ENCODE peak calls at places on chromosome 18, in seven cellular contexts. R is AG04450, L is endothelial cell, D is spleen, N is suprapubic skin, Y is left ventricle myocardium inferior, C is H9. Q is an unnamed sample.
A peak's percentile ranks its signal among the peaks of the same experiment; 100 is the strongest.

GRCh38 chr18:43847164-43848091 is 570.1 kb upstream of the SYT4 start:
- DNase-seq in R (peak; percentile 6), L (no peak), D (no peak), N (no peak), Y (no peak), C (no peak), Q (no peak)

GRCh38 chr18:75638223-75638596 is 210.7 kb upstream of the SMIM21 start:
- DNase-seq in R (peak; percentile 26), L (no peak), D (no peak), N (no peak), Y (no peak), C (no peak), Q (no peak)

GRCh38 chr18:77897606-77898005 is 648.0 kb downstream of the GALR1 start:
- DNase-seq in R (no peak), L (no peak), D (no peak), N (no peak), Y (no peak), C (no peak), Q (no peak)

GRCh38 chr18:24991661-24992060 is 360.3 kb downstream of the ZNF521 start:
- DNase-seq in R (no peak), L (no peak), D (no peak), N (no peak), Y (no peak), C (no peak), Q (no peak)

GRCh38 chr18:63079114-63079513 is 240.5 kb downstream of the BCL2 start:
- DNase-seq in R (no peak), L (no peak), D (no peak), N (no peak), Y (no peak), C (no peak), Q (no peak)

GRCh38 chr18:23719634-23720201 is 30.5 kb downstream of the LAMA3 start:
- DNase-seq in R (peak; percentile 88), L (no peak), D (no peak), N (no peak), Y (no peak), C (no peak), Q (no peak)

GRCh38 chr18:3054214-3054613 is 41.3 kb upstream of the LPIN2 start:
- DNase-seq in R (no peak), L (no peak), D (no peak), N (no peak), Y (no peak), C (no peak), Q (no peak)

GRCh38 chr18:51013259-51013658 is 16.8 kb upstream of the SMAD4 start:
- DNase-seq in R (no peak), L (no peak), D (no peak), N (no peak), Y (no peak), C (no peak), Q (no peak)

DNA sequence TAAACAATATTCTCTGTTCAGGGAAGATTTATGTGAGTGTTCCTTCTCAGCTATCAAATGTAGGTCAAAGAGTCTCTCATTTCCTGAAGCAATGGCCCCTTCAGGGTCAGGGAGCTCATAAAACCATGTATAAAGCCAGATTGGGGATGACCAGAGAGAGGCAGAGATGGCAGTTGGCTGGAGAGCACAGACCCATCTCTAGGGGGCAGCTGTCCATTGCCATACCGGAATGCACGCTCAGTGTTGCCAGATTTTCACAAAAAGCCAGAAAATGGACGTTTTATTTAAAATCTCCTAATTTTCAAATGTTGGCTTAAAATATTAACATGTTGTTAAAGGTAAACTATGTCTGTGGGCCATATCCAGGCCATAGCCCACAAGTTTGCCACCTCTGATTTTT is 1920.7 kb upstream of the CELF4 start:
- DNase-seq in R (no peak), L (no peak), D (no peak), N (no peak), Y (no peak), C (no peak), Q (no peak)
- TF ChIP-seq CTCF in R (no peak), L (no peak), D (no peak), N (no peak), Y (no peak), C (peak; percentile 62), Q (no peak)

GRCh38 chr18:46393230-46393629 is 263.8 kb downstream of the LOXHD1 start:
- DNase-seq in R (no peak), L (peak; percentile 64), D (no peak), N (no peak), Y (no peak), C (peak; percentile 75), Q (peak; percentile 53)
- TF ChIP-seq CTCF in R (peak; percentile 10), L (no peak), D (no peak), N (no peak), Y (peak; percentile 17), C (peak; percentile 80), Q (no peak)

DNA sequence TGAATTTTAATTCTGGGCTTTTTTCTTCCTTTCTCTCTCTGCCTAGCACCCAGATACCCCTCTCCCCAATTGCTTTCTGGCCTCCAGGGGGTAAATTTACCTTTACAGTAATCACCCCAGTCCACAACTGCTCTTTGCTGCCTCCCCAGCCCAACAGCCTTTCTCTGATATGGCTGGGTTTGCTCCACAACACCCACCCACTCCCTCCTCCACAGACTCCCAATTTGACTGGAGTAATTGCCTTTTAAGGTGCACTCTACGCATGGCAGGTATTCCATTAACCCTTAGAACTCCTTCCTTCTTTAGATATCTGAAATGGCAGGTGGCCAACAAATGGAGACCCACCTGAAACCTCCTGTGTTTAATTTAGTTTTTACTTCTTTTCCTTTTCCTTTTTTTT is 3.6 kb downstream of the CELF4 start:
- DNase-seq in R (no peak), L (no peak), D (peak; percentile 2), N (no peak), Y (no peak), C (no peak), Q (no peak)
- TF ChIP-seq CTCF in R (no peak), L (no peak), D (no peak), N (no peak), Y (no peak), C (no peak), Q (no peak)

DNA sequence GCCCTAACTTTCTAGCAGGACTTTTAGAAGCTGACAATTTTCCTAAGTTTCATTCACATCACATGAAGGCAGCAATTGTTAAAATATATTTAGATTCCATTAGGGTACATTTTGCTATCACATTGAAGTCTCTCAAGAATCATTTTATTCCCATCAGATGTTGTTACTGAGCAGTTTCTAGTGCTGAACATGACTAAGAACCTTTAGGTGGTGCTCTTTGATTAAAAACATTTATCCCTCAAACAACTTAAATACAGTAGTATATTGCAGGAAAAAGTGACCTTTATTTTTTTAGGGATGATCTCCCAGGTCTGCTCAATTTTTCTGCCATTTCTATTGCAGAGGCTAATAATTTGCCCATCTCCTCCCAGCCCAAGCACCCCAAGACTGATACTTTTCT is 22.9 kb upstream of the NARS1 start:
- DNase-seq in R (no peak), L (no peak), D (no peak), N (no peak), Y (no peak), C (no peak), Q (no peak)
- TF ChIP-seq CTCF in R (peak; percentile 12), L (no peak), D (no peak), N (no peak), Y (peak; percentile 49), C (no peak), Q (no peak)

GRCh38 chr18:20966795-20967194 is 144.8 kb downstream of the ROCK1 start:
- DNase-seq in R (no peak), L (no peak), D (no peak), N (no peak), Y (no peak), C (no peak), Q (no peak)

GRCh38 chr18:20971886-20972267 is 139.7 kb downstream of the ROCK1 start:
- DNase-seq in R (no peak), L (peak; percentile 31), D (no peak), N (no peak), Y (no peak), C (no peak), Q (peak; percentile 16)
- TF ChIP-seq CTCF in R (peak; percentile 64), L (peak; percentile 83), D (no peak), N (peak; percentile 28), Y (peak; percentile 57), C (peak; percentile 65), Q (peak; percentile 28)

GRCh38 chr18:8386981-8387380 is 222.3 kb upstream of the RAB12 start:
- DNase-seq in R (no peak), L (no peak), D (no peak), N (no peak), Y (no peak), C (no peak), Q (no peak)

GRCh38 chr18:8385400-8385799 is 223.8 kb upstream of the RAB12 start:
- DNase-seq in R (no peak), L (no peak), D (no peak), N (no peak), Y (no peak), C (no peak), Q (no peak)

GRCh38 chr18:8391068-8391467 is 218.2 kb upstream of the RAB12 start:
- DNase-seq in R (no peak), L (no peak), D (no peak), N (no peak), Y (no peak), C (no peak), Q (no peak)

GRCh38 chr18:8389391-8390340 is 219.6 kb upstream of the RAB12 start:
- DNase-seq in R (peak; percentile 24), L (peak; percentile 75), D (no peak), N (no peak), Y (peak; percentile 45), C (peak; percentile 80), Q (peak; percentile 67)
- TF ChIP-seq CTCF in R (peak; percentile 89), L (peak; percentile 73), D (peak; percentile 11), N (peak; percentile 70), Y (peak; percentile 79), C (peak; percentile 97), Q (peak; percentile 63)

GRCh38 chr18:46793565-46793964 is 36.7 kb upstream of the ST8SIA5 start:
- DNase-seq in R (no peak), L (no peak), D (no peak), N (no peak), Y (no peak), C (peak; percentile 45), Q (no peak)
- TF ChIP-seq CTCF in R (peak; percentile 6), L (no peak), D (no peak), N (no peak), Y (peak; percentile 17), C (peak; percentile 52), Q (no peak)

GRCh38 chr18:31773774-31774476 is 13.2 kb upstream of the SLC25A52 start:
- DNase-seq in R (no peak), L (no peak), D (no peak), N (no peak), Y (no peak), C (no peak), Q (no peak)
- TF ChIP-seq CTCF in R (no peak), L (no peak), D (no peak), N (no peak), Y (no peak), C (no peak), Q (no peak)

Q was measured in GM13976.